ENCODE peak calls at places on chromosomes 11 and 22, in four cellular contexts. One of them, this sample, is unnamed.

GRCh38 chr11:128508785-128509518 is 78.4 kb downstream of the ETS1 start:
- DNase-seq in dorsolateral prefrontal cortex: no peak
- DNase-seq in breast epithelium: no peak
- DNase-seq in Panc1: no peak
- DNase-seq in this sample: no peak

GRCh38 chr11:26230021-26230420 is 101.9 kb upstream of the ANO3 start:
- DNase-seq in dorsolateral prefrontal cortex: no peak
- DNase-seq in Panc1: no peak
- DNase-seq in breast epithelium: no peak
- DNase-seq in this sample: no peak

GRCh38 chr11:64266339-64266738 is 15.0 kb downstream of the PLCB3 start:
- DNase-seq in Panc1: no peak
- DNase-seq in breast epithelium: no peak
- DNase-seq in dorsolateral prefrontal cortex: no peak
- DNase-seq in this sample: no peak

GRCh38 chr22:33035276-33035863 is 22.8 kb downstream of the SYN3 start:
- DNase-seq in dorsolateral prefrontal cortex: no peak
- DNase-seq in breast epithelium: no peak
- DNase-seq in Panc1: no peak
- DNase-seq in this sample: no peak

GRCh38 chr11:124891390-124891861 is 6.2 kb downstream of the ROBO4 start:
- DNase-seq in breast epithelium: no peak
- DNase-seq in Panc1: no peak
- DNase-seq in dorsolateral prefrontal cortex: no peak
- DNase-seq in this sample: peak

GRCh38 chr22:43783777-43784176 is 28.3 kb downstream of the EFCAB6 start:
- DNase-seq in dorsolateral prefrontal cortex: no peak
- DNase-seq in breast epithelium: no peak
- DNase-seq in Panc1: no peak
- DNase-seq in this sample: no peak

GRCh38 chr11:108206171-108206570 is 16.3 kb downstream of the NPAT start:
- DNase-seq in breast epithelium: no peak
- DNase-seq in Panc1: no peak
- DNase-seq in dorsolateral prefrontal cortex: no peak
- DNase-seq in this sample: no peak

GRCh38 chr11:106457727-106458126 is 380.3 kb downstream of the AASDHPPT start:
- DNase-seq in Panc1: no peak
- DNase-seq in dorsolateral prefrontal cortex: no peak
- DNase-seq in breast epithelium: no peak
- DNase-seq in this sample: no peak

GRCh38 chr11:57222239-57222638 is 14.8 kb downstream of the APLNR start:
- DNase-seq in Panc1: no peak
- DNase-seq in dorsolateral prefrontal cortex: no peak
- DNase-seq in breast epithelium: no peak
- DNase-seq in this sample: no peak

GRCh38 chr11:18310800-18311340 is 11.1 kb downstream of the HPS5 start:
- DNase-seq in Panc1: no peak
- DNase-seq in breast epithelium: no peak
- DNase-seq in dorsolateral prefrontal cortex: no peak
- DNase-seq in this sample: no peak

GRCh38 chr11:46121724-46122477 is 647 bp upstream of the PHF21A start:
- DNase-seq in breast epithelium: peak
- DNase-seq in Panc1: no peak
- DNase-seq in dorsolateral prefrontal cortex: peak
- DNase-seq in this sample: peak

GRCh38 chr11:74577624-74578396 is 14.6 kb upstream of the POLD3 start:
- DNase-seq in breast epithelium: no peak
- DNase-seq in dorsolateral prefrontal cortex: no peak
- DNase-seq in Panc1: no peak
- DNase-seq in this sample: no peak

GRCh38 chr11:92131289-92131890 is 93.2 kb upstream of the FAT3 start:
- DNase-seq in Panc1: no peak
- DNase-seq in breast epithelium: no peak
- DNase-seq in dorsolateral prefrontal cortex: no peak
- DNase-seq in this sample: no peak

GRCh38 chr11:118883004-118883367 is 706 bp upstream of the CXCR5 start:
- DNase-seq in dorsolateral prefrontal cortex: no peak
- DNase-seq in breast epithelium: no peak
- DNase-seq in Panc1: no peak
- DNase-seq in this sample: no peak

GRCh38 chr11:67057410-67057757 is 737 bp downstream of the RHOD start:
- DNase-seq in dorsolateral prefrontal cortex: no peak
- DNase-seq in Panc1: no peak
- DNase-seq in breast epithelium: no peak
- DNase-seq in this sample: no peak

GRCh38 chr11:67055812-67056211 is 835 bp upstream of the RHOD start:
- DNase-seq in dorsolateral prefrontal cortex: no peak
- DNase-seq in Panc1: no peak
- DNase-seq in breast epithelium: peak
- DNase-seq in this sample: no peak

GRCh38 chr11:67058506-67058905 is 1.9 kb downstream of the RHOD start:
- DNase-seq in Panc1: no peak
- DNase-seq in breast epithelium: no peak
- DNase-seq in dorsolateral prefrontal cortex: no peak
- DNase-seq in this sample: no peak

GRCh38 chr11:67056267-67056639 is 394 bp upstream of the RHOD start:
- DNase-seq in breast epithelium: no peak
- DNase-seq in Panc1: no peak
- DNase-seq in dorsolateral prefrontal cortex: no peak
- DNase-seq in this sample: no peak

DNA sequence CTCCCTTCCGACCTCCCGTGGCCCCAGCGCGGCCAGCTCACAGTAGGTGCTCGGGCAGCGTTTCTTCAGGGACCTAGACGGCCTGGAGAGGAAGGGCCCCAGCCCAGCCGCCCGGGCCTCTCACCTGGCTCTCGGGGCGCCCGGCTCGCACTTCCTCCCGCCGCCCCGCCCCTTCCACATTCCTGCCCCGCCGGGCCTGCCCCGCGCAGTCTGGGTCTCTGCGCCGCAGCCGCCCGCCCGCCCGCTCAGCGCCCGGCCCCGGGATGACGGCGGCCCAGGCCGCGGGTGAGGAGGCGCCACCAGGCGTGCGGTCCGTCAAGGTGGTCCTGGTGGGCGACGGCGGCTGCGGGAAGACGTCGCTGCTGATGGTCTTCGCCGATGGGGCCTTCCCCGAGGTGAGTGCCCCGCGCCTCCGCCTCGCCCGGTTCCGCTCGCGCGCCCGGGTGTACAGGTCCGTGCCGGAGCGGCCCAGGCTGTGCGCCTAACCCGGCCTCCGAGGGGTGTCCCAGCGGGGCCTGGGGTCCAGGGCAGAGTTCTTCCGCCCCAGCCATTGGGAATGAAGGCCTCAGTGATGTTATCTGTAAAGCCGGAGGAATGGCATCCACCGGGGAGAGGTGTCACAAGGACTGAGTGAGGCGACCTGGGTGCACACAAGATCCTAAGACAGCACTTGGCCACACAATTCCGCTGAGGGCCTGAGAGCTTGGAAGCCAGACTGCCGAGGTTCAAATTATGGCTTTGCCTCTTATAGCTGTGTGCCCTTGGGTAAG is at the start of gene RHOD:
- DNase-seq in dorsolateral prefrontal cortex: no peak
- DNase-seq in Panc1: no peak
- DNase-seq in breast epithelium: no peak
- DNase-seq in this sample: peak
- H3K27ac ChIP-seq in dorsolateral prefrontal cortex: no peak
- H3K27ac ChIP-seq in Panc1: peak
- H3K27ac ChIP-seq in breast epithelium: peak
- H3K27ac ChIP-seq in this sample: peak

GRCh38 chr22:45917146-45917545 is 59.8 kb downstream of the WNT7B start:
- DNase-seq in dorsolateral prefrontal cortex: no peak
- DNase-seq in Panc1: no peak
- DNase-seq in breast epithelium: no peak
- DNase-seq in this sample: no peak
- H3K4me3 ChIP-seq in dorsolateral prefrontal cortex: no peak
- H3K4me3 ChIP-seq in Panc1: no peak
- H3K4me3 ChIP-seq in breast epithelium: no peak
- H3K4me3 ChIP-seq in this sample: no peak

GRCh38 chr22:34903416-34903815 is 162.5 kb upstream of the ISX start:
- DNase-seq in Panc1: no peak
- DNase-seq in breast epithelium: no peak
- DNase-seq in dorsolateral prefrontal cortex: no peak
- DNase-seq in this sample: no peak

GRCh38 chr22:34897126-34897525 is 168.8 kb upstream of the ISX start:
- DNase-seq in dorsolateral prefrontal cortex: no peak
- DNase-seq in breast epithelium: no peak
- DNase-seq in Panc1: no peak
- DNase-seq in this sample: no peak

GRCh38 chr22:34902335-34902734 is 163.6 kb upstream of the ISX start:
- DNase-seq in Panc1: no peak
- DNase-seq in breast epithelium: no peak
- DNase-seq in dorsolateral prefrontal cortex: no peak
- DNase-seq in this sample: no peak
- H3K27ac ChIP-seq in Panc1: no peak
- H3K27ac ChIP-seq in breast epithelium: no peak
- H3K27ac ChIP-seq in dorsolateral prefrontal cortex: no peak
- H3K27ac ChIP-seq in this sample: no peak

DNA sequence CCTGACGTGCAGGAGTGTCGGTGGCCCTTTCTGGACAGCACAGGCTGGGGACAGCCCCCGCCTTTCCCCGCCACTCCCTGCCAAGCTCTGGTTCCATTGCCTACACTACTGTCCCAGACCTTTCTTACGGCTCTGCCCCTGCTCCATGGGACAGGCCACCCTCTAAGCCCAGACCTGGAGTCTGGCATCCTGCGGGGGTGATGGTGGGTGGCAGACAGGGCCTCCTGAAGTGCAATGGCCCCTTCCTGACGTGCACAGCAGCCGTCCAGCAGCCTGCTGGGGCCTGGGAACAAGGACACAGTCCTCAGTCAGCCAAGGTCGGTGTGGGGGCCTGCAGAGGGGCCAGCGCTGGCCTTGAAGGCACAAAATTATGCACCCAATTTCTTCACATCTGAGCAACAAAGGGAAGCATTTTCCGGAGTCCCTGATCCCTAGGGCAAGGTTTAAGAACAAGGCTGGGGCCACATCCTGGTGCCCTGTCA is 79.7 kb upstream of the KCNQ1OT1 start:
- DNase-seq in Panc1: no peak
- DNase-seq in dorsolateral prefrontal cortex: no peak
- DNase-seq in breast epithelium: no peak
- DNase-seq in this sample: no peak
- H3K4me3 ChIP-seq in Panc1: no peak
- H3K4me3 ChIP-seq in dorsolateral prefrontal cortex: peak
- H3K4me3 ChIP-seq in breast epithelium: no peak
- H3K4me3 ChIP-seq in this sample: no peak

GRCh38 chr11:20008870-20009644 is 151.2 kb downstream of the DBX1 start:
- DNase-seq in breast epithelium: no peak
- DNase-seq in dorsolateral prefrontal cortex: no peak
- DNase-seq in Panc1: no peak
- DNase-seq in this sample: no peak

GRCh38 chr11:20007386-20007785 is 152.9 kb downstream of the DBX1 start:
- DNase-seq in breast epithelium: no peak
- DNase-seq in Panc1: no peak
- DNase-seq in dorsolateral prefrontal cortex: no peak
- DNase-seq in this sample: no peak

GRCh38 chr11:20010106-20010860 is 150.0 kb downstream of the DBX1 start:
- DNase-seq in dorsolateral prefrontal cortex: no peak
- DNase-seq in Panc1: no peak
- DNase-seq in breast epithelium: no peak
- DNase-seq in this sample: no peak

GRCh38 chr11:20010861-20011225 is 149.4 kb downstream of the DBX1 start:
- DNase-seq in breast epithelium: no peak
- DNase-seq in Panc1: no peak
- DNase-seq in dorsolateral prefrontal cortex: no peak
- DNase-seq in this sample: no peak

GRCh38 chr11:20008190-20008801 is 152.0 kb downstream of the DBX1 start:
- DNase-seq in Panc1: no peak
- DNase-seq in breast epithelium: no peak
- DNase-seq in dorsolateral prefrontal cortex: no peak
- DNase-seq in this sample: no peak
- H3K27ac ChIP-seq in Panc1: no peak
- H3K27ac ChIP-seq in breast epithelium: no peak
- H3K27ac ChIP-seq in dorsolateral prefrontal cortex: no peak
- H3K27ac ChIP-seq in this sample: no peak